ENCODE peak calls at places on chromosomes 12 and 14, in ten cellular contexts. T, Q, P, I, K, B, C, W, U and X are unnamed samples. For H3K27me3, the result is how much of the 10 kb centered on the place peaks cover.

GRCh38 chr14:24436355-24437019 is 6.1 kb downstream of the SDR39U1 start:
- DNase-seq in B (peak), P (peak), W (no peak), T (peak), C (no peak), K (no peak), I (peak), Q (peak), U (peak), X (no peak)

GRCh38 chr12:32178341-32179010 is 71.8 kb downstream of the BICD1 start:
- DNase-seq in B (no peak), W (no peak), K (no peak), T (peak), C (no peak), P (no peak), I (no peak), U (no peak), Q (no peak), X (no peak)

GRCh38 chr12:132602578-132603239 is 7.7 kb downstream of the LRCOL1 start:
- DNase-seq in I (no peak), W (no peak), U (no peak), C (no peak), P (no peak), K (no peak), Q (no peak), B (peak), T (no peak), X (no peak)

GRCh38 chr12:117060236-117060926 is 38.8 kb downstream of the TESC start:
- DNase-seq in T (peak), I (no peak), U (no peak), Q (no peak), P (no peak), W (no peak), B (no peak), K (no peak), C (peak), X (no peak)

GRCh38 chr14:64089920-64090319 is 204.3 kb downstream of the ESR2 start:
- DNase-seq in Q (no peak), W (no peak), B (no peak), C (peak), T (peak), P (peak), I (no peak), U (no peak), K (no peak), X (no peak)

GRCh38 chr12:75087656-75088055 is 122.0 kb downstream of the KCNC2 start:
- DNase-seq in C (no peak), Q (no peak), T (peak), U (no peak), K (no peak), B (no peak), P (peak), W (no peak), I (no peak), X (no peak)

GRCh38 chr14:96852823-96853422 is 55.7 kb downstream of the VRK1 start:
- DNase-seq in B (no peak), Q (no peak), C (no peak), P (peak), I (no peak), K (peak), U (no peak), T (peak), W (no peak), X (no peak)

GRCh38 chr12:25187781-25188180 is 7.2 kb downstream of the DNAI7 start:
- DNase-seq in B (no peak), U (no peak), P (peak), Q (no peak), K (no peak), W (no peak), C (no peak), I (no peak), T (no peak), X (no peak)

GRCh38 chr12:113887906-113888305 is 78.2 kb downstream of the RBM19 start:
- DNase-seq in U (no peak), C (no peak), Q (no peak), K (no peak), P (no peak), B (no peak), I (no peak), T (no peak), W (no peak), X (no peak)

GRCh38 chr14:64844993-64845536 is 34.6 kb downstream of the SPTB start:
- DNase-seq in W (no peak), I (no peak), K (no peak), B (no peak), U (no peak), P (no peak), C (no peak), T (no peak), Q (no peak), X (no peak)

GRCh38 chr14:78253986-78254385 is 83.8 kb downstream of the NRXN3 start:
- DNase-seq in T (no peak), Q (no peak), B (no peak), P (no peak), K (no peak), C (no peak), U (no peak), I (no peak), W (no peak), X (no peak)

GRCh38 chr12:128914908-128915563 is 61.8 kb downstream of the GLT1D1 start:
- DNase-seq in K (no peak), W (no peak), B (no peak), Q (no peak), P (no peak), U (no peak), I (no peak), C (no peak), T (no peak), X (no peak)

GRCh38 chr12:122558721-122559641 is 31.9 kb downstream of the KNTC1 start:
- DNase-seq in Q (no peak), U (no peak), T (no peak), K (no peak), B (no peak), P (no peak), W (no peak), I (no peak), C (no peak), X (no peak)

GRCh38 chr12:13628067-13628466 is 353.3 kb downstream of the GRIN2B start:
- DNase-seq in T (peak), U (no peak), C (peak), Q (no peak), W (no peak), P (no peak), I (no peak), B (no peak), K (no peak), X (no peak)

GRCh38 chr12:108308432-108308831 is 30.7 kb downstream of the CMKLR1 start:
- DNase-seq in B (peak), I (no peak), T (peak), U (no peak), K (no peak), P (no peak), C (no peak), W (no peak), Q (peak), X (no peak)

GRCh38 chr14:37931998-37932397 is 275.7 kb upstream of the SSTR1 start:
- DNase-seq in Q (no peak), C (no peak), T (no peak), B (no peak), K (no peak), P (no peak), U (peak), I (no peak), W (no peak), X (no peak)

GRCh38 chr14:61696753-61697318 is 1.5 kb downstream of the HIF1A start:
- DNase-seq in W (no peak), U (no peak), Q (no peak), C (no peak), I (no peak), B (no peak), K (no peak), T (no peak), P (no peak), X (no peak)

GRCh38 chr12:66070378-66071120 is 60.0 kb downstream of the LLPH start:
- DNase-seq in I (no peak), U (no peak), W (no peak), T (no peak), K (no peak), Q (no peak), B (no peak), C (no peak), P (no peak), X (no peak)

GRCh38 chr14:67395876-67396189 is 16.1 kb downstream of the PLEK2 start:
- DNase-seq in I (no peak), P (no peak), B (no peak), C (no peak), Q (no peak), T (no peak), K (no peak), U (no peak), W (no peak), X (no peak)

GRCh38 chr12:130286041-130286440 is 51.6 kb upstream of the PIWIL1 start:
- DNase-seq in K (no peak), U (no peak), Q (no peak), P (peak), C (peak), I (no peak), T (peak), W (no peak), B (no peak), X (no peak)

GRCh38 chr14:68255697-68256178 is 436.2 kb downstream of the RAD51B start:
- DNase-seq in B (no peak), T (no peak), K (no peak), Q (no peak), P (no peak), I (no peak), U (no peak), C (no peak), W (no peak), X (no peak)

GRCh38 chr12:62882140-62882539 is 52.8 kb downstream of the PPM1H start:
- DNase-seq in Q (no peak), I (no peak), W (no peak), T (no peak), K (no peak), U (no peak), P (peak), C (no peak), B (no peak), X (no peak)

GRCh38 chr12:26247873-26248272 is 52.5 kb downstream of the SSPN start:
- DNase-seq in T (no peak), W (no peak), K (no peak), I (no peak), U (no peak), Q (no peak), C (no peak), B (no peak), P (no peak), X (no peak)

GRCh38 chr12:62724947-62725447 is 210.0 kb downstream of the PPM1H start:
- DNase-seq in C (peak), K (peak), T (peak), W (peak), Q (no peak), I (no peak), P (peak), U (no peak), B (no peak), X (no peak)

GRCh38 chr12:19652391-19652790 is 213.1 kb downstream of the AEBP2 start:
- DNase-seq in T (no peak), K (no peak), Q (no peak), I (no peak), U (no peak), C (no peak), P (no peak), W (no peak), B (no peak), X (no peak)

GRCh38 chr14:92900660-92901059 is 22.3 kb upstream of the CHGA start:
- DNase-seq in C (no peak), W (no peak), K (no peak), B (no peak), I (no peak), U (no peak), T (no peak), Q (no peak), P (no peak), X (no peak)

DNA sequence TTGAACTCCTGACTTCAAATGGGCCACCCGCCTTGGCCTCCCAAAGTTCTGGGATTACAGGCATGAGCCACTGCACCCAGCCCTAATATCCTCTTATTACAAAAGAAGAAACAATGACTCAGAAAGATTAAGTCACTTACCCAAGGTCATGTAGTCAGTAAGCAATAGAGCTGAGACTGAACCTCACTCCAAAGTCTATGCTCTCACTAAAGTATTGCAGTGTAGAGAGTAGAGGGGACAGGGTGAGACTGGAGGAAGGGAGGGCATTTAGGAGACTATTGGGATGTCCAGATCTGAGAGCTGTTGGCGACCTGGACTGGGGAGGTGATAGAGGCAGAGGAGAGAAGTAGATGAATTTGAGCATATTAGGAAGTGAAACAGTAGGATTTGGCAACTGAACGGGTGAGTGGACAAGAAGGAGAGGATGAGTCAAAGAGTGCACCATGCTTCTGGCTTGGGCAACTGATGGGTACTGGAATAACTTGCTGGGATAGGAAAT is 11.8 kb downstream of the P2RX7 start:
- DNase-seq in P (no peak), C (no peak), K (no peak), U (no peak), T (no peak), Q (no peak), B (no peak), W (no peak), I (no peak), X (peak)
- H3K27me3 ChIP-seq in P (under half), C (under half), K (under half), U (under half), T (under half), Q (under half), B (under half), W (under half), I (under half), X (under half)

GRCh38 chr12:85949253-85949652 is 75.2 kb downstream of the NTS start:
- DNase-seq in T (peak), I (no peak), K (no peak), Q (no peak), C (peak), W (no peak), P (no peak), B (no peak), U (no peak), X (no peak)
- H3K27ac ChIP-seq in T (peak), I (no peak), K (no peak), Q (no peak), C (peak), W (no peak), P (no peak), B (no peak), U (no peak), X (no peak)

GRCh38 chr12:56366948-56367347 is 4.3 kb upstream of the APOF start:
- DNase-seq in T (no peak), I (no peak), B (no peak), W (no peak), K (no peak), C (no peak), P (no peak), Q (no peak), U (no peak), X (no peak)

GRCh38 chr12:56359851-56360767 is at the start of gene STAT2:
- DNase-seq in B (peak), U (peak), Q (peak), C (peak), I (peak), T (peak), K (peak), P (peak), W (peak), X (peak)

GRCh38 chr12:56362130-56363059 is at the start of gene APOF:
- DNase-seq in I (no peak), U (no peak), P (no peak), B (no peak), W (no peak), K (no peak), Q (no peak), T (no peak), C (no peak), X (no peak)

GRCh38 chr12:56358836-56359532 is 923 bp downstream of the STAT2 start:
- DNase-seq in T (no peak), Q (no peak), K (no peak), I (no peak), C (no peak), P (peak), B (no peak), W (no peak), U (no peak), X (no peak)

DNA sequence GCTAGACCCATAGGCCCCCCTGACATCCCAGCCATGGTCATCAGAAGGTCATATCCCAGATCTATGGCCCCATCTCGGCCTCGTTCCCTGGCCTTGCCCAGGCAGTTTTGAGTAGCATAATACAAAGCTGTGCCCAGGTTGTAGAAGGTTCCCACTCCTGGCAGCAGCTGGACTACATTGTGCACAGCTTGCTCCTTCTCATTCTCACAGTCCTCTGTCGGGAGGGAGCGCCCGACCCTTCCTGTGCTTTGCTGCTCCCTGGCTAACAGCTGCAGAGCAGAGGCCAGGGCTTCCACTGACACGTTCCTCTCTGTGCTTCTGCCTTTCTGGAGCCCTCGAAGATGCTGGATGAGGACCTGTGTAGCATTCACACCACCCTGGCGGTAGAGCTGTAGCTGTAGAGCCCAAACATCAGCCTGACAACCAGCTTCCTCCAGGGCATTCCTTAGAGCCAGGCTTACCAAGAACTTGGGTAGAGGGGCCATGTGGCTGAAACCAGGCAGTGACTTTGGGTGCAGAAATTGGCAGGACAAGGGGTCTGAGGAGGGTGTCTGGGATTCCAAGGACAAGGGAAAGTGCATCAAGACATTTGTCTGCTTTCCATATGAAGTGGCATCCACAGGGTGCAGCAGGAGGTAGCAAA is 1.0 kb downstream of the APOF start:
- DNase-seq in U (no peak), W (no peak), T (no peak), Q (no peak), C (no peak), I (no peak), P (no peak), K (no peak), B (no peak), X (no peak)
- H3K27me3 ChIP-seq in U (under half), W (under half), T (under half), Q (under half), C (under half), I (under half), P (under half), K (under half), B (under half), X (under half)

GRCh38 chr14:20989464-20989786 is 355 bp upstream of the METTL17 start:
- DNase-seq in P (no peak), K (no peak), Q (no peak), T (no peak), I (no peak), C (no peak), U (no peak), W (no peak), B (no peak), X (no peak)
- H3K27ac ChIP-seq in P (peak), K (peak), Q (peak), T (no peak), I (no peak), C (no peak), U (peak), W (peak), B (peak), X (peak)

DNA sequence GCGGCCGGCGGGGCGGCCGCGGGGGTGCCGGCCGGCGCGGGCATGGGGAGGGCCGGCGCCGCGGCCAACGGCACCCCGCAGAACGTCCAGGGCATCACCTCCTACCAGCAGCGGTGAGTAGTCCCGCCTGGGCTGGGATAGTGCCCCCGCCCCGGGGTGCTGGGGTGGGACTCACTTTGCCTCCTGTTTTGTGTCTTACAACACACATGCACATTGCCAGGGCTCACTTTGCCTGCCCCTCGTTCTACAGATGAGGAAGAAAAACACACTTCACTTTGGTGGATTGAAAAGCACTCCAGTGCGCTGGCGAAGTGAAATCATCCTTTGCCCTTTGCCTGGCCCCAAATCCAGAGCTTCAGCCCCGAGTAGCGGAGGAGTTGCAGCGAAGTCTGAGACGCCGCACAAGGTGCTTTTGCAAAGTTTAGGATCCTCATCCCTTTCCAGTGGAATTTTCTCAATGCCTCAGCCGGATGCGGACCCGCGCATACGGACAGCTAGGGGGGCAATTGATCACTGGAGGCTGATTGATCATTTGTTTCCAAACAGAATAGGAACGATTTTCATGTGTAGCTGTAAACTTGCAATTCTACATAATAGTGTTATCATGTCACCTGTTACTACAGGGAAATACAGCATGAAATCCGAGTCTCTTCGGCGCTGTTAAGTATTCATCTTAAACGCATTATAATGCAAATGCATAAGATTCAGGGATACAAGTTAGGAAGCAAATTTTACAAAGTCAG is 3.6 kb upstream of the NPAS3 start:
- DNase-seq in P (peak), T (peak), I (no peak), Q (no peak), B (no peak), U (peak), W (peak), C (peak), K (no peak), X (no peak)
- H3K27me3 ChIP-seq in P (under half), T (under half), I (under half), Q (under half), B (half or more), U (under half), W (under half), C (under half), K (under half), X (half or more)

DNA sequence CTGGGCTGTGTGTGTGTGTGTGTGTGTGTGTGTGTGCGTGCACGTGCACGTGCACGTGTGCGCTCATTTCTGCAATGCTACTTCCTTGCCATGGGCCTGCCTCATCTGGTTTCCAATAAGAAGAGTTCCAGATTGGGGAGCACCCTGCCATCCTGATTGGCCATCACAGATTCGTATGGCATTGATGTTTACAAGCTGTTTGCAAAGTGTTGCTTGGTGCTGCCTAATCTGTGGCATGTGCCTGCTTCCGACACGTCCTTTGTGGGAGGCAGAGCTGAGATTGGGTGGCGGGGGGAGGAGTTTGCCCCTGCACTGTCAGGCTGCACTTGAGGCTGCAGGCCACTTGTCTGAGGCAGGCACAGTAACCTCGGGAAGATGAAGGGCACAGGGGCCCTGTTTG is 39.2 kb downstream of the SAMD4A start:
- DNase-seq in K (no peak), Q (peak), I (peak), B (peak), T (peak), P (no peak), C (peak), U (no peak), W (no peak), X (no peak)
- H3K27ac ChIP-seq in K (no peak), Q (peak), I (no peak), B (peak), T (no peak), P (no peak), C (no peak), U (no peak), W (peak), X (no peak)

DNA sequence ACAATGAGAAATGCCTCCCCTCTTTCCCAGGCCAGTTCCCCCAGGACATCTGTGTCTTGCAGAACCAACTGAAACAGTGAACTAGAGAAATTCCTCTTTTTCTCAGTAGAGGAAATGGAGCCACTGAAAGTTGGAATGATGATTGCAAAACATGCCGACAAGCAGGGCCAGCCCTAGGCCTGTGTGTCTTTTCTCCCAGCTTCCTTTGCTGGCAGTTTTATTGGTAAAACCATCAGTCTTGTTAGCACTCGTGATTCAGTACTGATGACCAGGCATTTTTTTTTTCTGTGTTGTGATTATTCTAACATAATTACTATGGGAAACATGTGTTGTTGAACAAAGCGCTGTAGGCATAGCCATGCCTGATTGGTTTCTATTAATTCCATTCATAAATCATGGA is 620.6 kb downstream of the AACS start:
- DNase-seq in T (no peak), K (no peak), B (no peak), U (no peak), C (no peak), P (no peak), W (no peak), I (no peak), Q (no peak), X (no peak)
- H3K27me3 ChIP-seq in T (under half), K (under half), B (under half), U (under half), C (under half), P (under half), W (under half), I (under half), Q (under half), X (under half)